ENCODE peak calls at places on chromosome 22, in ten cellular contexts. L is NCI-H446 treated with DMSO at 0.1 percent for 48 hours; F is EL; J is osteocyte; Y is activated T-cell treated with anti-CD3 and anti-CD28 coated beads, Interleukin-2, amount 50 U/mL, for 72 hours; R is GM23338; A is Kasumi-1; K is stimulated activated CD4-positive, alpha-beta T cell treated with anti-CD3 and anti-CD28 coated beads, Interleukin-15, amount 100 ng/mL, for 24 hours; P is myocyte; E is heart left ventricle. O is an unnamed sample.

GRCh38 chr22:43275545-43275981 is 67.6 kb downstream of the SCUBE1 start:
- DNase-seq in L (no peak), F (peak; percentile 55), J (no peak), Y (no peak), R (peak; percentile 58), A (peak; percentile 95), K (no peak), P (no peak), E (no peak), O (no peak)

GRCh38 chr22:29208879-29209623 is 3.4 kb downstream of the EMID1 start:
- DNase-seq in L (no peak), F (no peak), J (no peak), Y (no peak), R (no peak), A (no peak), K (no peak), P (no peak), E (no peak), O (no peak)

GRCh38 chr22:40628354-40629042 is 8.0 kb downstream of the MRTFA start:
- DNase-seq in L (no peak), F (peak; percentile 58), J (no peak), Y (peak; percentile 14), R (no peak), A (no peak), K (peak; percentile 20), P (peak; percentile 44), E (no peak), O (peak; percentile 82)

GRCh38 chr22:37274380-37274862 is 7.9 kb upstream of the CYTH4 start:
- DNase-seq in L (no peak), F (no peak), J (no peak), Y (no peak), R (no peak), A (peak; percentile 80), K (no peak), P (no peak), E (peak; percentile 78), O (no peak)

GRCh38 chr22:39773976-39774539 is 119.5 kb downstream of the ENTHD1 start:
- DNase-seq in L (no peak), F (peak; percentile 24), J (no peak), Y (peak; percentile 44), R (no peak), A (no peak), K (peak; percentile 43), P (no peak), E (no peak), O (no peak)

GRCh38 chr22:43473031-43473430 is 61.2 kb downstream of the MPPED1 start:
- DNase-seq in L (no peak), F (no peak), J (no peak), Y (no peak), R (no peak), A (no peak), K (no peak), P (no peak), E (no peak), O (no peak)

GRCh38 chr22:42910221-42910942 is 53.3 kb upstream of the ARFGAP3 start:
- DNase-seq in L (no peak), F (no peak), J (no peak), Y (no peak), R (no peak), A (no peak), K (no peak), P (peak; percentile 49), E (no peak), O (no peak)

GRCh38 chr22:37529652-37530345 is 10.6 kb upstream of the CARD10 start:
- DNase-seq in L (no peak), F (no peak), J (no peak), Y (peak; percentile 24), R (no peak), A (peak; percentile 52), K (no peak), P (peak; percentile 54), E (no peak), O (no peak)

GRCh38 chr22:37507731-37508130 is 11.5 kb downstream of the CARD10 start:
- DNase-seq in L (no peak), F (no peak), J (no peak), Y (no peak), R (no peak), A (no peak), K (no peak), P (no peak), E (no peak), O (no peak)

GRCh38 chr22:32048069-32048468 is 5.0 kb downstream of the SLC5A1 start:
- DNase-seq in L (no peak), F (no peak), J (no peak), Y (no peak), R (no peak), A (no peak), K (no peak), P (no peak), E (no peak), O (no peak)

GRCh38 chr22:41976070-41976901 is 7.0 kb downstream of the SEPTIN3 start:
- DNase-seq in L (no peak), F (no peak), J (no peak), Y (peak; percentile 70), R (peak; percentile 61), A (no peak), K (peak; percentile 70), P (no peak), E (peak; percentile 66), O (no peak)

GRCh38 chr22:47450876-47451475 is 688.5 kb downstream of the TBC1D22A start:
- DNase-seq in L (no peak), F (no peak), J (no peak), Y (no peak), R (no peak), A (no peak), K (no peak), P (peak; percentile 37), E (no peak), O (no peak)

GRCh38 chr22:44128961-44129613 is 51.6 kb upstream of the PARVG start:
- DNase-seq in L (no peak), F (no peak), J (no peak), Y (no peak), R (no peak), A (no peak), K (no peak), P (no peak), E (peak; percentile 20), O (no peak)

GRCh38 chr22:24155597-24156145 is 25.6 kb upstream of the SUSD2 start:
- DNase-seq in L (no peak), F (peak; percentile 82), J (peak; percentile 90), Y (peak; percentile 55), R (peak; percentile 79), A (peak; percentile 56), K (peak; percentile 71), P (peak; percentile 87), E (peak; percentile 89), O (peak; percentile 71)

GRCh38 chr22:37162221-37163095 is 12.7 kb upstream of the IL2RB start:
- DNase-seq in L (no peak), F (no peak), J (no peak), Y (peak; percentile 86), R (no peak), A (no peak), K (peak; percentile 86), P (no peak), E (peak; percentile 33), O (peak; percentile 26)

GRCh38 chr22:19896665-19897355 is 42.1 kb upstream of the GNB1L start:
- DNase-seq in L (no peak), F (no peak), J (no peak), Y (peak; percentile 33), R (no peak), A (no peak), K (peak; percentile 40), P (no peak), E (no peak), O (no peak)

GRCh38 chr22:44587004-44587793 is 89.2 kb upstream of the RTL6 start:
- DNase-seq in L (no peak), F (no peak), J (no peak), Y (no peak), R (no peak), A (no peak), K (no peak), P (peak; percentile 76), E (peak; percentile 33), O (peak; percentile 10)

GRCh38 chr22:36369004-36369921 is 18.5 kb downstream of the MYH9 start:
- DNase-seq in L (no peak), F (peak; percentile 39), J (no peak), Y (no peak), R (no peak), A (no peak), K (peak; percentile 60), P (no peak), E (no peak), O (peak; percentile 29)

GRCh38 chr22:35893698-35894097 is 134.9 kb downstream of the RBFOX2 start:
- DNase-seq in L (no peak), F (no peak), J (no peak), Y (no peak), R (no peak), A (no peak), K (no peak), P (peak; percentile 52), E (no peak), O (no peak)

O was measured in astrocyte of the spinal cord.